ENCODE peak calls at places on chromosomes 2 and 18, in four cellular contexts. X is nephron progenitor cell, H is WTC11, L is coronary artery. A is an unnamed sample.
A peak's percentile ranks its signal among the peaks of the same experiment; 100 is the strongest.

GRCh38 chr2:74778381-74779371 is 55.3 kb upstream of the HK2 start:
- DNase-seq in X (peak; percentile 65), H (peak; percentile 72), L (no peak), A (no peak)

GRCh38 chr2:38075436-38076249 is at the start of gene CYP1B1:
- DNase-seq in X (no peak), H (no peak), L (no peak), A (no peak)

GRCh38 chr2:178865537-178865936 is 58.3 kb upstream of the TTN start:
- DNase-seq in X (no peak), H (no peak), L (no peak), A (no peak)

GRCh38 chr18:37265382-37265781 is 300.2 kb downstream of the CELF4 start:
- DNase-seq in X (no peak), H (no peak), L (no peak), A (no peak)

GRCh38 chr2:211745295-211746097 is 793.1 kb downstream of the ERBB4 start:
- DNase-seq in X (peak; percentile 45), H (peak; percentile 61), L (no peak), A (peak; percentile 43)

GRCh38 chr18:48061781-48062570 is 131.5 kb upstream of the SMAD2 start:
- DNase-seq in X (no peak), H (no peak), L (no peak), A (no peak)

GRCh38 chr2:9439536-9439935 is 16.1 kb downstream of the CPSF3 start:
- DNase-seq in X (no peak), H (no peak), L (no peak), A (no peak)

GRCh38 chr2:100786297-100786658 is 33.7 kb upstream of the NPAS2 start:
- DNase-seq in X (no peak), H (no peak), L (no peak), A (no peak)

GRCh38 chr2:12169721-12170120 is 423.3 kb downstream of the LPIN1 start:
- DNase-seq in X (no peak), H (no peak), L (no peak), A (no peak)

GRCh38 chr18:41875094-41875780 is 79.8 kb upstream of the PIK3C3 start:
- DNase-seq in X (no peak), H (no peak), L (no peak), A (no peak)

GRCh38 chr2:10039658-10040410 is 3.5 kb upstream of the KLF11 start:
- DNase-seq in X (no peak), H (no peak), L (no peak), A (no peak)

GRCh38 chr2:23160006-23160405 is 225.0 kb upstream of the KLHL29 start:
- DNase-seq in X (no peak), H (no peak), L (no peak), A (no peak)

GRCh38 chr2:96832751-96833507 is 10.9 kb downstream of the ANKRD23 start:
- DNase-seq in X (peak; percentile 86), H (peak; percentile 77), L (peak; percentile 74), A (no peak)

GRCh38 chr2:186274936-186275575 is 211.0 kb upstream of the ZC3H15 start:
- DNase-seq in X (no peak), H (no peak), L (no peak), A (no peak)

GRCh38 chr2:239269959-239270358 is 130.9 kb downstream of the HDAC4 start:
- DNase-seq in X (no peak), H (no peak), L (no peak), A (no peak)

GRCh38 chr2:59936031-59936430 is 617.4 kb downstream of the BCL11A start:
- DNase-seq in X (peak; percentile 37), H (no peak), L (no peak), A (no peak)

GRCh38 chr2:201858781-201859180 is 52.4 kb downstream of the CDK15 start:
- DNase-seq in X (peak; percentile 82), H (peak; percentile 58), L (no peak), A (no peak)

GRCh38 chr2:111927723-111928122 is 29.3 kb downstream of the MERTK start:
- DNase-seq in X (no peak), H (no peak), L (no peak), A (no peak)

A was measured in Panc1.